ENCODE peak calls at places on chromosome 10, in nine cellular contexts. F is NT2/D1; D is pancreas; Y is tibial artery; U is CD8-positive, alpha-beta memory T cell; V is fibroblast of lung; N is psoas muscle; A is astrocyte; O is cardiac muscle cell. B is an unnamed sample. For H3K4me1, the result is how much of the 10 kb centered on the place peaks cover.

GRCh38 chr10:88379575-88379974 is 203.5 kb downstream of the RNLS start:
- DNase-seq in F (no peak), U (no peak), Y (no peak), O (no peak), D (no peak), A (peak), N (no peak), V (peak), B (no peak)

GRCh38 chr10:77179015-77179695 is 458.5 kb downstream of the KCNMA1 start:
- DNase-seq in A (peak), Y (peak), U (no peak), O (no peak), N (peak), D (no peak), V (peak), F (no peak), B (peak)

GRCh38 chr10:69895759-69896158 is 94.1 kb downstream of the COL13A1 start:
- DNase-seq in V (peak), F (no peak), U (no peak), N (no peak), Y (peak), O (no peak), A (peak), D (no peak), B (no peak)

GRCh38 chr10:2968401-2968800 is 98.9 kb upstream of the PFKP start:
- DNase-seq in F (no peak), V (no peak), O (no peak), Y (no peak), U (no peak), N (no peak), A (peak), D (no peak), B (no peak)

GRCh38 chr10:7984896-7985295 is 69.6 kb upstream of the GATA3 start:
- DNase-seq in N (no peak), A (no peak), Y (no peak), U (no peak), V (no peak), D (no peak), F (no peak), O (no peak), B (no peak)

GRCh38 chr10:90997670-90998069 is 76.8 kb upstream of the ANKRD1 start:
- DNase-seq in O (no peak), U (no peak), D (no peak), Y (no peak), V (no peak), A (no peak), F (no peak), N (no peak), B (no peak)

GRCh38 chr10:58400609-58401008 is 15.4 kb downstream of the TFAM start:
- DNase-seq in V (peak), O (no peak), D (no peak), F (no peak), U (no peak), Y (no peak), N (no peak), A (peak), B (peak)

GRCh38 chr10:100864981-100865380 is 47.8 kb upstream of the SLF2 start:
- DNase-seq in O (no peak), A (no peak), D (peak), N (no peak), Y (no peak), F (no peak), U (no peak), V (no peak), B (no peak)

GRCh38 chr10:112774808-112775207 is 175.2 kb upstream of the TCF7L2 start:
- DNase-seq in V (no peak), N (no peak), A (no peak), F (no peak), Y (no peak), O (peak), D (no peak), U (no peak), B (no peak)

GRCh38 chr10:91796332-91797076 is 1.7 kb upstream of the TNKS2 start:
- DNase-seq in O (no peak), F (no peak), U (peak), Y (peak), A (no peak), N (no peak), V (no peak), D (peak), B (peak)

GRCh38 chr10:118962159-118962863 is 67.2 kb upstream of the NANOS1 start:
- DNase-seq in O (no peak), V (no peak), F (no peak), A (no peak), U (no peak), D (no peak), Y (no peak), N (no peak), B (no peak)

GRCh38 chr10:32951111-32951510 is 6.9 kb downstream of the ITGB1 start:
- DNase-seq in V (no peak), U (no peak), F (no peak), O (no peak), A (no peak), D (no peak), N (no peak), Y (no peak), B (no peak)
- H3K4me1 ChIP-seq in V (under half), U (half or more), F (under half), O (half or more), A (half or more), D (half or more), N (half or more), Y (under half), B (half or more)

DNA sequence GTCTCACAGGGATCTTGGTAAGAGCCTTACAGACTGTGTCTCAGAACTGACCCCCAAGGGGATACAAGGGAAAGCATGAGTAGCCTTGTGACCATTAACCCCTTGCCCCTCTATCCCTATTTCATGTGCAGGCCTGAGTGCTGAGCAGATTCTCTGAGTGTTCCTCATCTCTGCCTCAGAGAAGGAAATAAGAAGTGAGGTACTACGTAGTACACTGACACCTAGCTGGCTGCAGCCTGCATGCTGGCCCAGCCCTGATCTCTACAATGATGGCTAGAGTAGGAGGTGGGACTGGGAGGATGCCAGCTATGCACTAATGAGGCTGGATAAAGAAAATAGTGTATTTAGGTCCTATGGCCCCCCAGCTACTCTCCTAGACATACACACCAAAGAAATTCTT is 174.9 kb upstream of the HPS1 start:
- DNase-seq in A (no peak), D (no peak), U (no peak), F (no peak), V (no peak), O (no peak), N (no peak), Y (no peak), B (no peak)
- H3K4me1 ChIP-seq in A (under half), D (under half), U (under half), F (under half), V (under half), O (under half), N (under half), Y (under half), B (under half)

DNA sequence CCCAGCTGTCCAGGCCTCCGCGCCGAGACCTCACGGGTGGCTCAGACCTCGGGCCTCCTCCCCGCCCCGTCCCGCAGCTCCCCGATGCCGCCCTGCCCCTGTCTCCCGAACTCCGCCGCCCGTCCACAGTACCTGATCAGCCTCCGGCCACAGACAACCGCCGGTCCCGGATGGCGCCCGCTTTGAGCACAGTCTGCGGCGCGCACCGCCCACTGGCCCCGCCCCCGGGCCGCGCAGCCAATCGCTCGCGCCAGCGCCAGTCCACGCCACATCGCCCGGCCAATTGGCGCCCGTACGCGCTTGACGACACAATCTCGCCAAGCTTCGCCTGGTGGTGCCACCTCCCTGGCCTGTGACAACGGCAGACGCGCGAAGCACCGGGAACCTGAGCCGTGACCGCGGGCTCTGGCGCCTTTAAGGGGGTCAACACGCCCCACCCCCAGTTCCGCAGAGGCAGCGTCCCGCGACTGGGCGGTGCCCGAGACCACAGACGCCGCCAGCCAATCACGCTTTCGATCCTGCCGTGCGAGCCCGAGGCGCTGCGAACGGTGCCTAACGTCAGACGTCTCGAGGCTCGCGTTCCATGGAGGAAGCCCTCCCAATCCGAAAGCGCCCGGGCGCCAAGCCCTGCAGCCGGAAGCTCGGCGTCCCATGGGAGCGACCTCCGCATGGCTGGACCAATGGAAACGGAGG is at the start of gene IDI1:
- DNase-seq in A (peak), F (peak), Y (peak), N (peak), O (peak), V (peak), D (peak), U (peak), B (peak)
- H3K4me1 ChIP-seq in A (under half), F (under half), Y (under half), N (under half), O (under half), V (under half), D (under half), U (half or more), B (under half)

GRCh38 chr10:1475095-1475583 is 262.2 kb downstream of the ADARB2 start:
- DNase-seq in N (no peak), Y (no peak), O (no peak), A (no peak), F (no peak), V (no peak), U (no peak), D (no peak), B (no peak)

GRCh38 chr10:1473874-1474273 is 263.5 kb downstream of the ADARB2 start:
- DNase-seq in A (no peak), Y (no peak), O (no peak), F (no peak), D (no peak), V (no peak), N (no peak), U (no peak), B (no peak)

GRCh38 chr10:1474376-1475094 is 262.8 kb downstream of the ADARB2 start:
- DNase-seq in A (no peak), D (peak), O (no peak), U (no peak), N (no peak), V (no peak), Y (no peak), F (no peak), B (no peak)

GRCh38 chr10:1476106-1476803 is 261.1 kb downstream of the ADARB2 start:
- DNase-seq in F (no peak), O (no peak), A (no peak), V (no peak), N (no peak), D (peak), Y (no peak), U (no peak), B (no peak)

DNA sequence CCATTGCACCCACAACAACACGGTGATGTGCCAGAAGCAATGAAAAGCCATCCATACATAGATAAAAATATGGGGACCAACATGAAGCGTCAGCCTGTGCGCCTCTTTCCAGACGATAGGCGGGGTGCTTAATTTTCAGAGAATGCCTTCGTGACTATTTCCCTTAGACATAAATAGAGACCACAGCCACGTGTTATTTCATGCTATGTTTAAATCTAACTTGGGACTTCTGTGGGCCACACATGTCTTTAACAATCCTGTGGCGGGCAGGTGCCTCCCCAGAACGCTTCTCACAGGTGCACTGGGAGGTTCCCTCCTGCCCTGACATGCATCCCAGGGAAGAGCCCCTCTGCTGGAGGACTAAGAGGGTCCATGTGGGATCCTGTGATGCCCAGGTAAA is 259.7 kb downstream of the ADARB2 start:
- DNase-seq in N (no peak), D (no peak), V (no peak), Y (no peak), F (no peak), O (no peak), A (no peak), U (no peak), B (no peak)
- H3K4me1 ChIP-seq in N (under half), D (under half), V (under half), Y (under half), F (under half), O (under half), A (under half), U (under half), B (under half)

GRCh38 chr10:124220547-124220946 is 127.1 kb upstream of the CHST15 start:
- DNase-seq in O (no peak), U (no peak), A (no peak), V (no peak), N (no peak), F (no peak), Y (no peak), D (no peak), B (no peak)
- H3K4me1 ChIP-seq in O (under half), U (under half), A (under half), V (under half), N (under half), F (under half), Y (under half), D (under half), B (under half)

DNA sequence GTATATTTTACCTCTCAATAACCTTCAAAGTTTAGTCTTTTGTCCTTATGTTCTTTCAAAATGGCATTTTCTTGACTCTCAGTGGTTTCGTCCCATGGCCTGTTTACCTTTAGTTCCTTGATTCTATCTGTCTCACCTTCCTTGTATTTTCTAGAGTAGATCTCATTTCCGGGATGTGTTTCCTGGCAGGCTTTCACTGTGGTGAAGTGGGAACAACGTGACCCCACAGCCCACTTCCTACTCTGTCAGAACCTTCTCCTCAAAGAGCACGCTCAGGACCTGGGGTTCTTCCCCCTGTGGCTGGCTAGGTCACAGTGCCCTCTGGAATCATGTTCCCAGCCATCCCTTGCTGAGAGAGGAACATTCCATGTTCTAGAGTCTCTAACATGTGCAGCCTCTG is 129.9 kb upstream of the ZNF32 start:
- DNase-seq in V (no peak), U (no peak), A (no peak), D (no peak), N (no peak), Y (no peak), O (no peak), F (no peak), B (no peak)
- H3K4me1 ChIP-seq in V (under half), U (under half), A (under half), D (under half), N (under half), Y (under half), O (under half), F (under half), B (under half)

GRCh38 chr10:72244573-72245038 is 28.5 kb upstream of the ASCC1 start:
- DNase-seq in D (no peak), F (no peak), N (no peak), V (no peak), Y (no peak), A (no peak), O (no peak), U (no peak), B (no peak)

GRCh38 chr10:72241853-72242252 is 25.8 kb upstream of the ASCC1 start:
- DNase-seq in V (no peak), D (no peak), F (no peak), A (no peak), U (no peak), O (no peak), Y (no peak), N (no peak), B (no peak)

GRCh38 chr10:72243822-72244437 is 27.9 kb upstream of the ASCC1 start:
- DNase-seq in Y (peak), O (no peak), V (peak), U (no peak), A (peak), N (peak), F (no peak), D (no peak), B (peak)

GRCh38 chr10:72240371-72240770 is 24.3 kb upstream of the ASCC1 start:
- DNase-seq in U (no peak), F (no peak), O (no peak), V (no peak), A (no peak), Y (no peak), N (no peak), D (no peak), B (no peak)

DNA sequence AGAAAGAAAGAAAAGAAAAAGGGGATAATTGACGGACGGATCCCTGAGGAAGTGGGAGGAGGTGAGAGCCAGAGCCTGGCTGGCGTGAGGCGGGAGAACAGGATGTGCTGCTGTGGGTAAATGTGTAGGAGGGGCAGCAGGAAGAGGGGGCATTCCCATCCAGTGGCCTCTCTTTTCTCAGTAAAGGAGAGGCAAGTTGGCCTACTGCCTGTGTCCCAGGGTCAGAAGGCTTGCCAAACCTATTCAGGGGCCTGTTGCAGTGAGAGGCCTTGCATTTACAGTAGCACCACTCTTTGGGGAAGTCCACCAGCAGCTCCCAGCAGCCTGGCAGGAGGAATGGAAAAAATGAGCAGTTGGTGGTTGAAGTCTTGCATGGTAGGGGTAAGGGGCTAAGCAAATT is 26.6 kb upstream of the ASCC1 start:
- DNase-seq in V (peak), Y (peak), O (no peak), F (no peak), D (no peak), N (peak), U (no peak), A (peak), B (peak)
- H3K4me1 ChIP-seq in V (under half), Y (half or more), O (under half), F (under half), D (under half), N (half or more), U (half or more), A (under half), B (under half)

GRCh38 chr10:30038961-30039536 is 20.3 kb downstream of the JCAD start:
- DNase-seq in F (no peak), O (no peak), U (no peak), A (no peak), V (no peak), N (no peak), Y (no peak), D (no peak), B (no peak)

GRCh38 chr10:30036811-30037210 is 22.6 kb downstream of the JCAD start:
- DNase-seq in F (no peak), O (no peak), D (no peak), U (no peak), V (no peak), Y (no peak), A (peak), N (no peak), B (no peak)

GRCh38 chr10:30037620-30038336 is 21.6 kb downstream of the JCAD start:
- DNase-seq in A (no peak), Y (no peak), O (peak), V (no peak), F (no peak), N (no peak), U (no peak), D (no peak), B (no peak)

GRCh38 chr10:30036341-30036740 is 23.0 kb downstream of the JCAD start:
- DNase-seq in F (no peak), V (no peak), O (no peak), N (no peak), U (no peak), D (no peak), Y (no peak), A (peak), B (no peak)

DNA sequence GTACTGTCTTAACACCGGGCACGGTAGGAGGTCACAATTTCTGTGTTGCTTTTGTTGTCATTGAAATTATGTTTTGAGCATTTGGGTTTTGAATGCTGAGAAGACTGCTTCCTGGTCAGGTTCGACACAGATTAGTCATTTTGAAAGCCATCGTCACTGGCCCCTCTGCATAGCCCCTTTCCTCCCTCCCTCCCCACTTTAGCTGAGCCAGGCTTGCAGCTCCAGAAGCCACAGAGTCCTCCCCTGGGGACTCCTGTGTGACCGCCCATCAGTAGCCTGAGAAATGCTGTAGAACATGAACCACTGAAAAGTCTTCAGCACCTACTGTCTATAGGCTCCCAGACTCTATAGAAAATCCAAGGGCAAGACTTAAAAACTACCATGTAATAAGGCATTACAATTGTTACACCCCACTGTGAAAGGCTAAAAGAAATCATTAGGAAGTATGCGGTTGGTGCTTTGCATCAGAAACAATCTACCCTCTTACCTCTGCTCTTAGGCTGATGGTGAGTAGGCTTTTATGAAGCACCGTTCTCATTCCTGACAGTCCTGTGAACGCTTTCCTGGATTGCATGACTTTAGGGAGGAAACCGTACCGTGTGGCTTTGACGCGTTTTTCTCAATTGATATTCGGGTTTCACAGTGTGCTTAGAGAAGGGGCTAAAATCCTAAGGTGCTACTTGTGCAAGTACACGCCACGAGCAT is 24.8 kb downstream of the JCAD start:
- DNase-seq in N (no peak), V (no peak), U (no peak), Y (no peak), D (no peak), F (peak), A (no peak), O (no peak), B (no peak)
- H3K4me1 ChIP-seq in N (under half), V (under half), U (under half), Y (under half), D (under half), F (under half), A (under half), O (under half), B (under half)

B was measured in endothelial cell of umbilical vein.